ENCODE peak calls at places on chromosomes 5 and 9, in six cellular contexts. U is colonic mucosa, F is CD14-positive monocyte, I is lower leg skin, M is GM20000, O is NB4. C is an unnamed sample.

GRCh38 chr9:113665756-113666155 is 202.2 kb downstream of the RGS3 start:
- DNase-seq in U (no peak), F (no peak), I (peak; percentile 60), M (no peak), O (no peak), C (no peak)

GRCh38 chr5:7850533-7851239 is at the start of gene CFAP90:
- DNase-seq in U (peak; percentile 29), F (no peak), I (no peak), M (peak; percentile 38), O (no peak), C (no peak)

GRCh38 chr5:131303537-131303936 is 39.7 kb downstream of the CDC42SE2 start:
- DNase-seq in U (no peak), F (no peak), I (no peak), M (no peak), O (no peak), C (no peak)

GRCh38 chr5:140608730-140609520 is 24.1 kb downstream of the CD14 start:
- DNase-seq in U (peak; percentile 82), F (peak; percentile 74), I (no peak), M (no peak), O (peak; percentile 81), C (no peak)

GRCh38 chr9:91155746-91156145 is 206.0 kb downstream of the AUH start:
- DNase-seq in U (no peak), F (no peak), I (no peak), M (no peak), O (no peak), C (no peak)

GRCh38 chr5:68755293-68755692 is 338.5 kb upstream of the SLC30A5 start:
- DNase-seq in U (no peak), F (no peak), I (no peak), M (no peak), O (no peak), C (no peak)

GRCh38 chr5:58497956-58498942 is 7.0 kb downstream of the GAPT start:
- DNase-seq in U (peak; percentile 59), F (no peak), I (no peak), M (no peak), O (peak; percentile 40), C (no peak)

GRCh38 chr9:70073193-70073592 is 29.5 kb downstream of the MAMDC2 start:
- DNase-seq in U (no peak), F (no peak), I (no peak), M (no peak), O (no peak), C (no peak)

GRCh38 chr5:137847699-137848098 is 20.0 kb upstream of the MYOT start:
- DNase-seq in U (no peak), F (no peak), I (no peak), M (peak; percentile 16), O (no peak), C (no peak)

GRCh38 chr5:39138892-39139291 is 64.7 kb upstream of the RICTOR start:
- DNase-seq in U (no peak), F (no peak), I (no peak), M (no peak), O (no peak), C (no peak)

GRCh38 chr5:154813736-154814135 is 36.7 kb downstream of the FAXDC2 start:
- DNase-seq in U (no peak), F (no peak), I (no peak), M (no peak), O (no peak), C (no peak)

GRCh38 chr9:100309992-100310391 is 42.8 kb downstream of the TEX10 start:
- DNase-seq in U (no peak), F (no peak), I (no peak), M (no peak), O (no peak), C (no peak)

GRCh38 chr9:34079181-34079580 is 30.5 kb upstream of the UBAP2 start:
- DNase-seq in U (no peak), F (no peak), I (no peak), M (no peak), O (no peak), C (no peak)

GRCh38 chr9:129069128-129069824 is 11.6 kb upstream of the DOLPP1 start:
- DNase-seq in U (peak; percentile 47), F (peak; percentile 88), I (peak; percentile 90), M (peak; percentile 58), O (peak; percentile 98), C (peak; percentile 72)

GRCh38 chr5:170225326-170226137 is 7.3 kb upstream of the C5orf58 start:
- DNase-seq in U (peak; percentile 69), F (peak; percentile 58), I (peak; percentile 94), M (peak; percentile 83), O (peak; percentile 75), C (peak; percentile 83)

GRCh38 chr5:132526290-132526973 is 16.9 kb downstream of the IL5 start:
- DNase-seq in U (peak; percentile 43), F (no peak), I (no peak), M (peak; percentile 56), O (peak; percentile 57), C (no peak)

GRCh38 chr5:111117149-111117548 is 25.0 kb downstream of the WDR36 start:
- DNase-seq in U (no peak), F (no peak), I (no peak), M (no peak), O (no peak), C (no peak)

GRCh38 chr5:56164371-56164770 is 68.8 kb downstream of the ANKRD55 start:
- DNase-seq in U (no peak), F (no peak), I (no peak), M (no peak), O (no peak), C (no peak)

GRCh38 chr5:79318935-79319614 is 83.1 kb downstream of the JMY start:
- DNase-seq in U (no peak), F (no peak), I (no peak), M (no peak), O (peak; percentile 21), C (no peak)

GRCh38 chr5:37900692-37901091 is 60.9 kb upstream of the GDNF start:
- DNase-seq in U (peak; percentile 28), F (no peak), I (no peak), M (no peak), O (peak; percentile 19), C (peak; percentile 71)

DNA sequence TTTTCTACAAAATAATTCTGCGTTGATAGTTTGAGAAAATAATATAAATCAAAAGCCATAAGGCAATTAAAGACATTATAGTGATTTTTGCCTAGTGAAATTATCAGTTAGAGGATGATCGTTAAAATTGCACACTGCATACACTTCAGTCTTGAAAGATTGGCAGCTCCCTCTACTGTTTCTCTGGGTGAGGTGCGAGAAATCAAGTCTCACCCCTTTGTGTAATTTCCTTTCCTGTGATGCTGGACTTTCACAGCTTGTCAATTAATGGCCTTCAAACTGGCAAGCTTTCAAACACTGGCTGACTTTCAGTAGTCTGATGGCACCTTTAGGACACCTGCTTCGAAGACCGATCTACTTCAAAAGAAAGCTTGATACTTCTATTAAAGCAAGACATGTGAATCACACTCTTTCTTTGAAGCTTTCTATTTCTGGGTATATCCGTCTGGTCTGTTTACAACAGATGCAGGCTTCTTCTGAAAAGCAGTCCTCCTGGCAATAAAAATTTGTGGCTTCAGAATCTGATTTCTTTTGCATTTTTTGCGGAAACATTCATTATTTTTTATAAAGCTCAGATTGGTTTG is 706.8 kb upstream of the PTPRD start:
- DNase-seq in U (no peak), F (no peak), I (no peak), M (no peak), O (peak; percentile 57), C (no peak)
- TF ChIP-seq CTCF in U (no peak), F (no peak), I (no peak), M (no peak), O (peak; percentile 80), C (no peak)

GRCh38 chr9:136926749-136927148 is 17.8 kb downstream of the FBXW5 start:
- DNase-seq in U (no peak), F (no peak), I (no peak), M (no peak), O (no peak), C (no peak)

GRCh38 chr9:136925414-136926153 is 19.0 kb downstream of the FBXW5 start:
- DNase-seq in U (no peak), F (no peak), I (no peak), M (no peak), O (no peak), C (peak; percentile 83)

GRCh38 chr9:136927343-136928261 is 16.9 kb downstream of the FBXW5 start:
- DNase-seq in U (no peak), F (no peak), I (no peak), M (no peak), O (no peak), C (no peak)

GRCh38 chr9:136923881-136924280 is 20.7 kb downstream of the FBXW5 start:
- DNase-seq in U (no peak), F (no peak), I (no peak), M (no peak), O (no peak), C (peak; percentile 64)

DNA sequence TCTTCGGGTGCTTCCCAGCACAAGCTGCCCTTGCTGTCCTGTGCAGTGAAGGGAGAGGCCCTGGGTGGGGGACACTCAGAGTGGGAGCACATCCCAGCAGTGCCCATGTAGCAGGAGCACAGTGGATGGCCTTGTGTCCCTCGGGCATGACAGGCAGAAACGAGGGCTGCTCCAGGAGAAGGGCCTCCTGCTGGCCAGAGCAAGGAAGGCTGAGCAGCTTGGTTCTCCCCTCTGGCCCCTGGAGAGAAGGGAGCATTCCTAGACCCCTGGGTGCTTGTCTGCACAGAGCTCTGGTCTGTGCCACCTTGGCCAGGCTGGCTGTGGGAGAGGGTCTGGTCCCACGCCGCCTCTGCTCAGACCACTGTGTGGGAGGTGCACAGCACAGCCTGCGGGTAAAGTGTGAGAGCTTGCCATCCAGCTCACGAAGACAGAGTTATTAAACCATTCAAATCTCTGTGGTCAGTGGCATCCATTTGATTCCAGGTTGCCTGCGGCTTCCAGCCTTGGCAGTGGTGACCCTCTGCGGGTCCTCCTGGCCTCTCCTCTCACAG is 18.3 kb downstream of the FBXW5 start:
- DNase-seq in U (no peak), F (no peak), I (no peak), M (no peak), O (no peak), C (no peak)
- TF ChIP-seq CTCF in U (no peak), F (no peak), I (no peak), M (no peak), O (no peak), C (no peak)

GRCh38 chr9:35732185-35733108 is at the start of the genes CREB3 and TLN1:
- DNase-seq in U (peak; percentile 99), F (peak; percentile 98), I (peak; percentile 100), M (peak; percentile 97), O (peak; percentile 97), C (peak; percentile 100)
- TF ChIP-seq CTCF in U (no peak), F (no peak), I (no peak), M (peak; percentile 33), O (no peak), C (no peak)

GRCh38 chr5:94397508-94397907 is 220.9 kb downstream of the KIAA0825 start:
- DNase-seq in U (no peak), F (no peak), I (no peak), M (no peak), O (peak; percentile 27), C (no peak)
- TF ChIP-seq CTCF in U (no peak), F (no peak), I (no peak), M (no peak), O (peak; percentile 2), C (no peak)

GRCh38 chr5:148120317-148120716 is 48.0 kb upstream of the SPINK14 start:
- DNase-seq in U (no peak), F (no peak), I (no peak), M (no peak), O (no peak), C (no peak)

DNA sequence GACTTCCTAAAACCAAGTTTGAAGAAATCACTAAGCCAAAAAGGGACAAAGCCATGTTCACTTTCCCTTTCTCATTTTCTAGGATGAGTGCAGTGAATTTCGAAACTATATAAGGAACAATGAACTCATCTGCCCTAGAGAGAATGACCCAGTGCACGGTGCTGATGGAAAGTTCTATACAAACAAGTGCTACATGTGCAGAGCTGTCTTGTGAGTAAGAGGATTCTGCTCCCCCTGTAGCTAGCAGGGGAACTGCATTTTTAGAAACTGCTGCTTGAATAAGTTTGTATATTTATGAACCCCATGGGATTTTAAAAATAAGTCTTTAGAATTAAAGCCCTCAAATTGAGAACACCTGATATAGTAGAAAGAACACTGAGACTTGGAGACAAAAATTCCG is 42.7 kb upstream of the SPINK14 start:
- DNase-seq in U (no peak), F (no peak), I (no peak), M (no peak), O (peak; percentile 14), C (no peak)
- TF ChIP-seq CTCF in U (no peak), F (no peak), I (no peak), M (no peak), O (no peak), C (no peak)

C was measured in tibial artery.